ENCODE peak calls at places on chromosomes 4 and X, in ten cellular contexts. V is GM19239; K is choroid plexus epithelial cell; C is cardiac septum; B is H4; Z is SHP77; M is cardiac fibroblast; D is stimulated activated CD8-positive, alpha-beta memory T cell treated with anti-CD3 and anti-CD28 coated beads, Interleukin-4, amount 100 ng/mL, for 4 hours; J is GM23248; N is cardiac muscle cell. H is an unnamed sample.

GRCh38 chr4:182978152-182978827 is 61.1 kb upstream of the DCTD start:
- DNase-seq in V (no peak), K (peak; percentile 67), C (no peak), B (peak; percentile 44), Z (no peak), M (peak; percentile 66), D (no peak), J (peak; percentile 48), N (no peak), H (no peak)

GRCh38 chr4:106315476-106315967 is 487 bp downstream of the TBCK start:
- DNase-seq in V (no peak), K (peak; percentile 31), C (no peak), B (peak; percentile 3), Z (no peak), M (peak; percentile 65), D (peak; percentile 14), J (peak; percentile 86), N (no peak), H (peak; percentile 19)

GRCh38 chr4:2397596-2398379 is 20.7 kb downstream of the ZFYVE28 start:
- DNase-seq in V (no peak), K (no peak), C (no peak), B (no peak), Z (no peak), M (no peak), D (no peak), J (no peak), N (no peak), H (no peak)

GRCh38 chr4:70515342-70516245 is 2.8 kb upstream of the AMTN start:
- DNase-seq in V (no peak), K (peak; percentile 8), C (no peak), B (peak; percentile 75), Z (no peak), M (peak; percentile 90), D (no peak), J (peak; percentile 2), N (no peak), H (no peak)

GRCh38 chrX:3550160-3550765 is 163.2 kb downstream of the PRKX start:
- DNase-seq in V (no peak), K (peak; percentile 24), C (no peak), B (peak; percentile 37), Z (peak; percentile 4), M (peak; percentile 24), D (no peak), J (peak; percentile 63), N (no peak), H (no peak)

GRCh38 chr4:25113915-25114904 is 46.0 kb downstream of the SEPSECS start:
- DNase-seq in V (no peak), K (peak; percentile 57), C (no peak), B (peak; percentile 44), Z (no peak), M (peak; percentile 61), D (no peak), J (peak; percentile 85), N (no peak), H (peak; percentile 83)

GRCh38 chr4:17142232-17142711 is 243.8 kb upstream of the LDB2 start:
- DNase-seq in V (no peak), K (peak; percentile 94), C (no peak), B (peak; percentile 83), Z (no peak), M (peak; percentile 93), D (no peak), J (peak; percentile 95), N (no peak), H (peak; percentile 93)

GRCh38 chrX:2707334-2707760 is 16.3 kb downstream of the CD99 start:
- DNase-seq in V (peak; percentile 50), K (peak; percentile 88), C (no peak), B (peak; percentile 92), Z (no peak), M (peak; percentile 97), D (no peak), J (peak; percentile 98), N (no peak), H (peak; percentile 86)

GRCh38 chr4:1856071-1856919 is at the start of gene LETM1:
- DNase-seq in V (peak; percentile 97), K (peak; percentile 98), C (peak; percentile 97), B (peak; percentile 95), Z (peak; percentile 71), M (peak; percentile 93), D (peak; percentile 77), J (peak; percentile 96), N (peak; percentile 96), H (peak; percentile 96)

GRCh38 chrX:18643853-18644252 is 28.1 kb downstream of the RS1 start:
- DNase-seq in V (no peak), K (no peak), C (no peak), B (no peak), Z (no peak), M (no peak), D (no peak), J (no peak), N (no peak), H (no peak)

GRCh38 chr4:56986952-56987351 is 8.3 kb downstream of the POLR2B start:
- DNase-seq in V (no peak), K (no peak), C (no peak), B (no peak), Z (no peak), M (no peak), D (no peak), J (no peak), N (no peak), H (no peak)

GRCh38 chr4:102799816-102800215 is 27.5 kb downstream of the UBE2D3 start:
- DNase-seq in V (no peak), K (no peak), C (no peak), B (no peak), Z (no peak), M (peak; percentile 84), D (no peak), J (peak; percentile 62), N (no peak), H (peak; percentile 7)

H was measured in AG08395.